ENCODE peak calls at places on chromosomes 4 and X, in five cellular contexts. S is hepatocyte; T is Kasumi-1; G is CD4-positive, alpha-beta T cell; Z is stimulated activated CD4-positive, alpha-beta T cell treated with anti-CD3 and anti-CD28 coated beads, Interleukin-15, amount 100 ng/mL, for 24 hours. A is an unnamed sample.

GRCh38 chr4:158033416-158033863 is 139.4 kb downstream of the GASK1B start:
- DNase-seq in S (peak), Z (no peak), T (no peak), G (no peak), A (no peak)

GRCh38 chr4:135325264-135325663 is 1123.7 kb upstream of the PABPC4L start:
- DNase-seq in T (no peak), Z (no peak), G (no peak), S (no peak), A (no peak)

GRCh38 chrX:39946822-39947221 is 150.9 kb downstream of the BCOR start:
- DNase-seq in S (no peak), T (peak), Z (no peak), G (no peak), A (no peak)

GRCh38 chr4:149911995-149912394 is 96.4 kb upstream of the IQCM start:
- DNase-seq in G (no peak), Z (no peak), T (no peak), S (no peak), A (no peak)

GRCh38 chrX:134803551-134804183 is 145.4 kb upstream of the PLAC1 start:
- DNase-seq in G (no peak), Z (no peak), S (no peak), T (no peak), A (no peak)

GRCh38 chr4:48906283-48907173 is at the start of gene OCIAD2:
- DNase-seq in S (peak), T (peak), G (peak), Z (peak), A (peak)

GRCh38 chr4:95224402-95224801 is 324.4 kb downstream of the UNC5C start:
- DNase-seq in T (no peak), Z (no peak), S (no peak), G (no peak), A (no peak)

GRCh38 chr4:90181644-90182043 is 54.5 kb downstream of the CCSER1 start:
- DNase-seq in G (no peak), S (peak), T (no peak), Z (no peak), A (no peak)

GRCh38 chrX:64976673-64977040 is 407 bp upstream of the ZC4H2 start:
- DNase-seq in Z (no peak), T (no peak), G (no peak), S (no peak), A (no peak)

GRCh38 chr4:23171971-23172370 is 479.2 kb downstream of the GBA3 start:
- DNase-seq in G (no peak), Z (no peak), T (no peak), S (no peak), A (no peak)

GRCh38 chr4:23034726-23035125 is 342.0 kb downstream of the GBA3 start:
- DNase-seq in G (no peak), T (no peak), Z (no peak), S (no peak), A (no peak)

GRCh38 chr4:87011340-87012034 is 76.7 kb downstream of the AFF1 start:
- DNase-seq in Z (no peak), S (peak), G (no peak), T (peak), A (no peak)

GRCh38 chr4:168618577-168619265 is 121.9 kb downstream of the PALLD start:
- DNase-seq in S (no peak), Z (no peak), T (no peak), G (no peak), A (no peak)

GRCh38 chrX:38940547-38940946 is 139.3 kb downstream of the MID1IP1 start:
- DNase-seq in T (no peak), Z (no peak), G (no peak), S (no peak), A (no peak)

GRCh38 chrX:154775611-154776349 is 13.1 kb downstream of the DKC1 start:
- DNase-seq in T (no peak), Z (peak), G (no peak), S (no peak), A (no peak)

GRCh38 chr4:1868293-1868692 is 2.9 kb upstream of the NSD2 start:
- DNase-seq in G (no peak), S (peak), T (no peak), Z (no peak), A (no peak)

A was measured in aorta.